ENCODE peak calls at places on chromosomes 6 and 20, in six cellular contexts. One of them, this sample, is unnamed.

GRCh38 chr6:130366011-130366963 is at the start of gene TMEM200A:
- DNase-seq in B cell: peak
- DNase-seq in heart left ventricle: no peak
- DNase-seq in kidney tubule cell: peak
- DNase-seq in anterior cingulate cortex: no peak
- DNase-seq in activated gamma-delta T cell treated with Interleukin-2 at 50 U/mL for 16 hours: peak
- DNase-seq in this sample: peak

GRCh38 chr6:105482227-105482839 is 79.5 kb upstream of the PREP start:
- DNase-seq in anterior cingulate cortex: no peak
- DNase-seq in kidney tubule cell: peak
- DNase-seq in activated gamma-delta T cell treated with Interleukin-2 at 50 U/mL for 16 hours: no peak
- DNase-seq in B cell: no peak
- DNase-seq in heart left ventricle: peak
- DNase-seq in this sample: peak

GRCh38 chr6:26234421-26235239 is 130.4 kb upstream of the BTN3A2 start:
- DNase-seq in activated gamma-delta T cell treated with Interleukin-2 at 50 U/mL for 16 hours: peak
- DNase-seq in heart left ventricle: no peak
- DNase-seq in kidney tubule cell: peak
- DNase-seq in B cell: peak
- DNase-seq in anterior cingulate cortex: no peak
- DNase-seq in this sample: peak

GRCh38 chr6:126721581-126722145 is 381.7 kb downstream of the CENPW start:
- DNase-seq in kidney tubule cell: peak
- DNase-seq in anterior cingulate cortex: no peak
- DNase-seq in B cell: no peak
- DNase-seq in heart left ventricle: no peak
- DNase-seq in activated gamma-delta T cell treated with Interleukin-2 at 50 U/mL for 16 hours: no peak
- DNase-seq in this sample: peak

GRCh38 chr6:156996265-156996664 is 219.1 kb downstream of the ARID1B start:
- DNase-seq in activated gamma-delta T cell treated with Interleukin-2 at 50 U/mL for 16 hours: no peak
- DNase-seq in kidney tubule cell: no peak
- DNase-seq in heart left ventricle: no peak
- DNase-seq in anterior cingulate cortex: no peak
- DNase-seq in B cell: no peak
- DNase-seq in this sample: no peak

GRCh38 chr20:35974256-35974655 is 5.9 kb downstream of the CNBD2 start:
- DNase-seq in anterior cingulate cortex: no peak
- DNase-seq in kidney tubule cell: no peak
- DNase-seq in activated gamma-delta T cell treated with Interleukin-2 at 50 U/mL for 16 hours: no peak
- DNase-seq in heart left ventricle: no peak
- DNase-seq in B cell: no peak
- DNase-seq in this sample: no peak

GRCh38 chr20:19482726-19483125 is 270.3 kb downstream of the SLC24A3 start:
- DNase-seq in anterior cingulate cortex: no peak
- DNase-seq in heart left ventricle: no peak
- DNase-seq in activated gamma-delta T cell treated with Interleukin-2 at 50 U/mL for 16 hours: no peak
- DNase-seq in B cell: no peak
- DNase-seq in kidney tubule cell: no peak
- DNase-seq in this sample: no peak

GRCh38 chr6:81003156-81003555 is 749.3 kb downstream of the TENT5A start:
- DNase-seq in B cell: no peak
- DNase-seq in anterior cingulate cortex: no peak
- DNase-seq in kidney tubule cell: no peak
- DNase-seq in heart left ventricle: no peak
- DNase-seq in activated gamma-delta T cell treated with Interleukin-2 at 50 U/mL for 16 hours: no peak
- DNase-seq in this sample: no peak

GRCh38 chr6:117992856-117993255 is 85.8 kb downstream of the SLC35F1 start:
- DNase-seq in activated gamma-delta T cell treated with Interleukin-2 at 50 U/mL for 16 hours: no peak
- DNase-seq in B cell: no peak
- DNase-seq in heart left ventricle: no peak
- DNase-seq in kidney tubule cell: peak
- DNase-seq in anterior cingulate cortex: peak
- DNase-seq in this sample: no peak

GRCh38 chr20:63835031-63835858 is 4.2 kb upstream of the ZBTB46 start:
- DNase-seq in activated gamma-delta T cell treated with Interleukin-2 at 50 U/mL for 16 hours: no peak
- DNase-seq in heart left ventricle: peak
- DNase-seq in B cell: no peak
- DNase-seq in anterior cingulate cortex: peak
- DNase-seq in kidney tubule cell: peak
- DNase-seq in this sample: peak

This sample was measured in endothelial cell of umbilical vein.